ENCODE peak calls at places on chromosomes 2 and 18, in six cellular contexts. W is aorta, K is adipocyte, P is HepG2, S is IMR-90, O is fibroblast of lung. J is an unnamed sample. For H3K4me1, the result is how much of the 10 kb centered on the place peaks cover.

GRCh38 chr2:17422066-17422465 is 96.2 kb downstream of the RAD51AP2 start:
- DNase-seq in W (no peak), K (peak), P (no peak), S (no peak), O (no peak), J (no peak)

GRCh38 chr2:113390133-113390849 is 47.2 kb upstream of the ZNG1B start:
- DNase-seq in W (no peak), K (peak), P (peak), S (peak), O (peak), J (peak)

GRCh38 chr18:12032786-12033642 is 51.7 kb downstream of the IMPA2 start:
- DNase-seq in W (no peak), K (peak), P (no peak), S (peak), O (peak), J (peak)

GRCh38 chr2:43387092-43388062 is 161.0 kb upstream of the ZFP36L2 start:
- DNase-seq in W (no peak), K (peak), P (no peak), S (peak), O (peak), J (peak)

GRCh38 chr2:88638743-88639142 is 11.5 kb upstream of the EIF2AK3 start:
- DNase-seq in W (no peak), K (no peak), P (no peak), S (no peak), O (no peak), J (no peak)

GRCh38 chr2:142014536-142014935 is 116.3 kb downstream of the LRP1B start:
- DNase-seq in W (no peak), K (no peak), P (no peak), S (no peak), O (no peak), J (no peak)

GRCh38 chr2:18883626-18884456 is 294.5 kb upstream of the NT5C1B start:
- DNase-seq in W (no peak), K (peak), P (peak), S (peak), O (peak), J (peak)

GRCh38 chr2:138104071-138104470 is 139.8 kb downstream of the HNMT start:
- DNase-seq in W (no peak), K (no peak), P (no peak), S (no peak), O (no peak), J (no peak)

GRCh38 chr18:26021061-26021754 is 69.2 kb downstream of the SS18 start:
- DNase-seq in W (no peak), K (no peak), P (no peak), S (no peak), O (no peak), J (no peak)

GRCh38 chr2:45808294-45808693 is 156.8 kb downstream of the PRKCE start:
- DNase-seq in W (no peak), K (no peak), P (no peak), S (no peak), O (no peak), J (no peak)

GRCh38 chr2:70122470-70122869 is 35.2 kb downstream of the PCBP1 start:
- DNase-seq in W (no peak), K (no peak), P (no peak), S (no peak), O (no peak), J (no peak)
- H3K4me1 ChIP-seq in W (under half), K (under half), P (half or more), S (under half), O (under half), J (under half)

GRCh38 chr2:219127236-219127635 is 33.4 kb downstream of the NHEJ1 start:
- DNase-seq in W (no peak), K (no peak), P (no peak), S (no peak), O (no peak), J (no peak)

GRCh38 chr2:219128401-219128800 is 32.2 kb downstream of the NHEJ1 start:
- DNase-seq in W (no peak), K (no peak), P (no peak), S (no peak), O (no peak), J (no peak)

GRCh38 chr2:219125225-219125885 is 35.3 kb downstream of the NHEJ1 start:
- DNase-seq in W (no peak), K (peak), P (peak), S (peak), O (peak), J (peak)

GRCh38 chr2:219125886-219126270 is 34.7 kb downstream of the NHEJ1 start:
- DNase-seq in W (no peak), K (no peak), P (no peak), S (no peak), O (peak), J (no peak)

GRCh38 chr2:219126555-219126954 is 34.1 kb downstream of the NHEJ1 start:
- DNase-seq in W (no peak), K (no peak), P (peak), S (no peak), O (no peak), J (no peak)
- H3K4me1 ChIP-seq in W (under half), K (under half), P (half or more), S (under half), O (under half), J (under half)

GRCh38 chr2:133936096-133936495 is 317.8 kb upstream of the MGAT5 start:
- DNase-seq in W (no peak), K (no peak), P (no peak), S (no peak), O (no peak), J (no peak)

GRCh38 chr2:133940134-133940533 is 313.7 kb upstream of the MGAT5 start:
- DNase-seq in W (no peak), K (no peak), P (no peak), S (no peak), O (no peak), J (no peak)

GRCh38 chr2:133937669-133938068 is 316.2 kb upstream of the MGAT5 start:
- DNase-seq in W (no peak), K (peak), P (no peak), S (peak), O (no peak), J (no peak)

GRCh38 chr2:133941666-133942065 is 312.2 kb upstream of the MGAT5 start:
- DNase-seq in W (no peak), K (peak), P (no peak), S (peak), O (no peak), J (no peak)

GRCh38 chr2:133936601-133937000 is 317.3 kb upstream of the MGAT5 start:
- DNase-seq in W (no peak), K (peak), P (no peak), S (peak), O (no peak), J (no peak)
- H3K4me1 ChIP-seq in W (under half), K (under half), P (under half), S (under half), O (under half), J (under half)

GRCh38 chr2:197195591-197195990 is 115.0 kb downstream of the ANKRD44 start:
- DNase-seq in W (no peak), K (peak), P (no peak), S (no peak), O (no peak), J (no peak)

GRCh38 chr2:197189770-197190434 is 120.7 kb downstream of the ANKRD44 start:
- DNase-seq in W (no peak), K (no peak), P (no peak), S (no peak), O (no peak), J (no peak)

GRCh38 chr2:197196737-197197136 is 113.8 kb downstream of the ANKRD44 start:
- DNase-seq in W (no peak), K (no peak), P (no peak), S (no peak), O (no peak), J (no peak)

GRCh38 chr2:197191177-197191947 is 119.2 kb downstream of the ANKRD44 start:
- DNase-seq in W (no peak), K (peak), P (peak), S (peak), O (peak), J (peak)

DNA sequence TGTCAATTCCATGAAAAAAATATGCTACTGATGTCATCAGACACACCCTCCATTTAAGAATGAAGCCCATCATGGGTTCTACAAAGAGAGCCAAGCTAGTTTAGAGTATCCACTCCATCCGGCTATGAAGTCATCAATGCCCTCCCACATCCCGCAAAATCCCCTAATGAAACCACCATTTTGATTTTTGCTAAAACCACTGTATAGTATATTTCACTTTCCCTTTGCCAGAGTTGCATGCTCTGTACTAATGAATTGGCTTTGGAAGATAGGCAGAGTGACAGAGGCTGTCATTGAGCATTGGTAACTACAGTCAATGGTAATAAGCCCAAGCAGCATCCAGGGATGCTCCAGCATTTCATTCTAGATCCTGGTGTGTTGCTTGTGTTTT is 118.6 kb downstream of the ANKRD44 start:
- DNase-seq in W (no peak), K (no peak), P (no peak), S (no peak), O (no peak), J (no peak)
- H3K4me1 ChIP-seq in W (under half), K (under half), P (under half), S (under half), O (under half), J (under half)

DNA sequence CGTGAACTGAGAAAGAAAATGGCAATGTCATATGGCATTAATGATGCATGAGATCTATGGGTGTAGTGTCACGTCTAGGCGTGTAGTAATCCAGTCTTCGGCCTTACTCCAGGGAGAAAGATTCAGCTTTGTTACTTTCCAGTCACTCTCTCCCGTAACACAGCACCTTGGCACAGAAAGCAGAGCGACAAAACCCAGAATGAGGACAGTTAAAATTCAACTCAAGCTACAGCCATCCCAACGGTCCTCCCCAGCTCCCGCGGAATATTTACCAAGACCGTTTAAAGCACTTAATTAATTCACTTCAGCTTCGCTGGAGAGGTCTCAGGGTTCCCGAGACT is 792 bp upstream of the CRIM1 start:
- DNase-seq in W (no peak), K (no peak), P (no peak), S (no peak), O (no peak), J (no peak)
- H3K4me1 ChIP-seq in W (under half), K (under half), P (half or more), S (under half), O (under half), J (under half)

GRCh38 chr18:6755107-6755506 is 25.6 kb downstream of the ARHGAP28 start:
- DNase-seq in W (no peak), K (no peak), P (no peak), S (peak), O (no peak), J (no peak)
- H3K4me1 ChIP-seq in W (under half), K (under half), P (under half), S (under half), O (under half), J (under half)